ENCODE peak calls at places on chromosomes 12 and 14, in seven cellular contexts. U is PC-3; D is sigmoid colon; M is astrocyte of the spinal cord; I is AG10803; T is Jurkat, Clone E6-1; Q is colonic mucosa. Y is an unnamed sample.

GRCh38 chr12:107318804-107319535 is 225.6 kb upstream of the CRY1 start:
- DNase-seq in U (peak), D (no peak), M (peak), I (peak), T (no peak), Q (no peak), Y (no peak)

GRCh38 chr14:31270196-31270772 is 62.7 kb upstream of the HECTD1 start:
- DNase-seq in U (no peak), D (no peak), M (no peak), I (no peak), T (no peak), Q (peak), Y (no peak)

GRCh38 chr14:22555573-22556011 is 33.4 kb downstream of the DAD1 start:
- DNase-seq in U (peak), D (no peak), M (no peak), I (no peak), T (peak), Q (no peak), Y (no peak)

GRCh38 chr12:102965281-102966155 is 8.0 kb downstream of the ASCL1 start:
- DNase-seq in U (no peak), D (no peak), M (no peak), I (no peak), T (no peak), Q (no peak), Y (no peak)

GRCh38 chr14:105576525-105577088 is 50.2 kb downstream of the TMEM121 start:
- DNase-seq in U (no peak), D (no peak), M (no peak), I (no peak), T (no peak), Q (no peak), Y (no peak)

GRCh38 chr14:64788706-64789105 is 84.5 kb downstream of the PLEKHG3 start:
- DNase-seq in U (peak), D (no peak), M (peak), I (peak), T (no peak), Q (no peak), Y (no peak)

GRCh38 chr14:94451826-94452225 is 774 bp downstream of the SERPINA11 start:
- DNase-seq in U (no peak), D (no peak), M (no peak), I (no peak), T (no peak), Q (no peak), Y (no peak)

GRCh38 chr14:92986254-92987147 is 63.6 kb downstream of the CHGA start:
- DNase-seq in U (peak), D (peak), M (peak), I (peak), T (no peak), Q (no peak), Y (no peak)

GRCh38 chr14:56694609-56695008 is 115.0 kb downstream of the TMEM260 start:
- DNase-seq in U (no peak), D (no peak), M (no peak), I (no peak), T (no peak), Q (no peak), Y (no peak)

GRCh38 chr12:94263905-94264655 is 115.7 kb downstream of the PLXNC1 start:
- DNase-seq in U (no peak), D (no peak), M (peak), I (peak), T (no peak), Q (no peak), Y (no peak)

GRCh38 chr12:6378709-6379427 is 3.5 kb upstream of the SCNN1A start:
- DNase-seq in U (no peak), D (peak), M (no peak), I (no peak), T (no peak), Q (peak), Y (no peak)

GRCh38 chr12:101328917-101329316 is 49.0 kb downstream of the UTP20 start:
- DNase-seq in U (no peak), D (no peak), M (no peak), I (no peak), T (no peak), Q (no peak), Y (no peak)

GRCh38 chr12:118055144-118055557 is 5.8 kb downstream of the WSB2 start:
- DNase-seq in U (peak), D (no peak), M (peak), I (no peak), T (peak), Q (peak), Y (peak)

GRCh38 chr12:105562727-105563072 is 232.2 kb downstream of the C12orf75 start:
- DNase-seq in U (no peak), D (no peak), M (no peak), I (no peak), T (no peak), Q (peak), Y (no peak)

GRCh38 chr14:54567634-54568561 is 970 bp downstream of the SAMD4A start:
- DNase-seq in U (peak), D (peak), M (peak), I (peak), T (no peak), Q (peak), Y (peak)

GRCh38 chr14:65922166-65922565 is 509.6 kb downstream of the FUT8 start:
- DNase-seq in U (no peak), D (no peak), M (no peak), I (peak), T (no peak), Q (no peak), Y (no peak)

GRCh38 chr12:22275847-22276246 is 58.7 kb downstream of the ST8SIA1 start:
- DNase-seq in U (peak), D (peak), M (peak), I (peak), T (no peak), Q (peak), Y (no peak)

GRCh38 chr12:5294274-5294673 is 137.6 kb upstream of the NTF3 start:
- DNase-seq in U (no peak), D (no peak), M (no peak), I (no peak), T (no peak), Q (no peak), Y (no peak)

GRCh38 chr12:99455350-99456037 is 192.1 kb upstream of the GARIN6 start:
- DNase-seq in U (peak), D (no peak), M (peak), I (peak), T (no peak), Q (no peak), Y (no peak)

GRCh38 chr12:76964784-76965571 is 86.2 kb upstream of the CSRP2 start:
- DNase-seq in U (no peak), D (no peak), M (no peak), I (no peak), T (no peak), Q (no peak), Y (no peak)

GRCh38 chr14:74401504-74402241 is 24.3 kb downstream of the SYNDIG1L start:
- DNase-seq in U (no peak), D (no peak), M (no peak), I (no peak), T (peak), Q (peak), Y (peak)

GRCh38 chr12:51891843-51892242 is 3.9 kb downstream of the ANKRD33 start:
- DNase-seq in U (peak), D (no peak), M (no peak), I (peak), T (no peak), Q (no peak), Y (no peak)

GRCh38 chr12:132009336-132009859 is 59.7 kb downstream of the EP400 start:
- DNase-seq in U (no peak), D (no peak), M (no peak), I (no peak), T (no peak), Q (no peak), Y (no peak)

GRCh38 chr12:87848248-87848868 is 180.8 kb downstream of the C12orf50 start:
- DNase-seq in U (peak), D (no peak), M (peak), I (peak), T (peak), Q (peak), Y (no peak)

GRCh38 chr12:90940872-90941499 is 14.0 kb downstream of the CCER1 start:
- DNase-seq in U (peak), D (no peak), M (peak), I (peak), T (peak), Q (no peak), Y (no peak)

GRCh38 chr12:128612150-128612850 is 211.5 kb downstream of the SLC15A4 start:
- DNase-seq in U (no peak), D (no peak), M (peak), I (no peak), T (no peak), Q (no peak), Y (no peak)

GRCh38 chr12:11695321-11695720 is 45.8 kb downstream of the ETV6 start:
- DNase-seq in U (no peak), D (peak), M (peak), I (peak), T (no peak), Q (no peak), Y (no peak)

GRCh38 chr14:54669759-54670630 is 103.1 kb downstream of the SAMD4A start:
- DNase-seq in U (peak), D (peak), M (peak), I (peak), T (no peak), Q (no peak), Y (no peak)

GRCh38 chr12:45674583-45674982 is 54.9 kb upstream of the ARID2 start:
- DNase-seq in U (peak), D (peak), M (peak), I (peak), T (no peak), Q (no peak), Y (no peak)

GRCh38 chr12:41064411-41064810 is 123.7 kb upstream of the PDZRN4 start:
- DNase-seq in U (no peak), D (no peak), M (no peak), I (no peak), T (no peak), Q (no peak), Y (no peak)

GRCh38 chr12:123991402-123991951 is 18.5 kb downstream of the ZNF664 start:
- DNase-seq in U (no peak), D (no peak), M (no peak), I (peak), T (no peak), Q (no peak), Y (no peak)

GRCh38 chr12:93167841-93168492 is 209.8 kb upstream of the NUDT4 start:
- DNase-seq in U (peak), D (no peak), M (peak), I (no peak), T (no peak), Q (peak), Y (no peak)

GRCh38 chr12:104966677-104967076 is 8.6 kb upstream of the SLC41A2 start:
- DNase-seq in U (no peak), D (no peak), M (no peak), I (no peak), T (no peak), Q (no peak), Y (no peak)

GRCh38 chr12:103680591-103681065 is 93.6 kb downstream of the STAB2 start:
- DNase-seq in U (no peak), D (no peak), M (no peak), I (no peak), T (no peak), Q (peak), Y (no peak)

GRCh38 chr14:37056473-37056872 is 115.9 kb downstream of the SLC25A21 start:
- DNase-seq in U (peak), D (no peak), M (peak), I (peak), T (no peak), Q (no peak), Y (no peak)

GRCh38 chr12:54230555-54230954 is 41.8 kb upstream of the SMUG1 start:
- DNase-seq in U (no peak), D (no peak), M (no peak), I (no peak), T (no peak), Q (no peak), Y (no peak)

GRCh38 chr12:54228471-54228870 is 39.7 kb upstream of the SMUG1 start:
- DNase-seq in U (no peak), D (no peak), M (no peak), I (no peak), T (no peak), Q (no peak), Y (no peak)

GRCh38 chr12:54231236-54231635 is 42.5 kb upstream of the SMUG1 start:
- DNase-seq in U (no peak), D (no peak), M (no peak), I (no peak), T (no peak), Q (no peak), Y (no peak)

GRCh38 chr12:54227376-54227775 is 38.6 kb upstream of the SMUG1 start:
- DNase-seq in U (no peak), D (no peak), M (no peak), I (no peak), T (no peak), Q (no peak), Y (no peak)

GRCh38 chr12:54229624-54230212 is 40.9 kb upstream of the SMUG1 start:
- DNase-seq in U (peak), D (peak), M (peak), I (peak), T (no peak), Q (no peak), Y (no peak)
- H3K4me3 ChIP-seq in U (no peak), D (no peak), M (no peak), I (no peak), T (no peak), Q (no peak), Y (no peak)

GRCh38 chr14:100673085-100673806 is 53.4 kb upstream of the DLK1 start:
- DNase-seq in U (peak), D (no peak), M (no peak), I (no peak), T (no peak), Q (peak), Y (no peak)
- H3K4me3 ChIP-seq in U (no peak), D (no peak), M (no peak), I (no peak), T (no peak), Q (no peak), Y (no peak)

GRCh38 chr12:40012709-40013108 is 93.2 kb downstream of the SLC2A13 start:
- DNase-seq in U (no peak), D (no peak), M (no peak), I (no peak), T (no peak), Q (no peak), Y (no peak)

GRCh38 chr12:40013847-40014246 is 92.0 kb downstream of the SLC2A13 start:
- DNase-seq in U (no peak), D (no peak), M (no peak), I (no peak), T (no peak), Q (no peak), Y (no peak)

GRCh38 chr12:40010899-40011774 is 94.7 kb downstream of the SLC2A13 start:
- DNase-seq in U (peak), D (peak), M (peak), I (peak), T (peak), Q (peak), Y (peak)

GRCh38 chr12:40013292-40013691 is 92.6 kb downstream of the SLC2A13 start:
- DNase-seq in U (no peak), D (no peak), M (no peak), I (no peak), T (no peak), Q (no peak), Y (no peak)

DNA sequence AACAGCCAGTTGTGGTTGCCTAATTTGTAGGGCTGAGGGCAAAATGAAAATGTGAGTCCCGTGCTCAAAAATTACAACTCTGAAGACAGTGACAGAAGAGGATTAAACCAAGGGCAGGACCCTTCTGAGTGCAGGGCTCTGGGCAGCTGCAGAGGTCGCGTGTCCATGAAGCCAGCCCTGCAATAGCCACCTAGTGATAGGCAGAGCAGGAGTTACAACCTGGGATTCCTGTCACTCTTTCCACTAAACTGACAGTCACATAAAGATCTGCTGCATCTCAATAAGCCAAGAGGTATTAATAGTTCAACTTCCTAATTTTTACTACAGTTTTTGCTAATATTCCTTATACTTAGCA is 94.1 kb downstream of the SLC2A13 start:
- DNase-seq in U (no peak), D (no peak), M (no peak), I (no peak), T (no peak), Q (no peak), Y (no peak)
- H3K4me3 ChIP-seq in U (no peak), D (no peak), M (no peak), I (peak), T (no peak), Q (no peak), Y (peak)

GRCh38 chr12:24560192-24560591 is 388.7 kb downstream of the BCAT1 start:
- DNase-seq in U (no peak), D (no peak), M (peak), I (no peak), T (no peak), Q (no peak), Y (no peak)
- H3K4me3 ChIP-seq in U (no peak), D (peak), M (no peak), I (no peak), T (no peak), Q (no peak), Y (no peak)

GRCh38 chr12:122870163-122870842 is 25.6 kb downstream of the VPS37B start:
- DNase-seq in U (no peak), D (peak), M (no peak), I (no peak), T (no peak), Q (no peak), Y (no peak)

GRCh38 chr12:122869207-122869973 is 26.5 kb downstream of the VPS37B start:
- DNase-seq in U (no peak), D (peak), M (no peak), I (no peak), T (no peak), Q (no peak), Y (no peak)

GRCh38 chr12:122872815-122873361 is 23.0 kb downstream of the VPS37B start:
- DNase-seq in U (no peak), D (peak), M (no peak), I (no peak), T (no peak), Q (no peak), Y (no peak)

GRCh38 chr12:122871851-122872785 is 23.8 kb downstream of the VPS37B start:
- DNase-seq in U (peak), D (peak), M (peak), I (peak), T (no peak), Q (peak), Y (no peak)

DNA sequence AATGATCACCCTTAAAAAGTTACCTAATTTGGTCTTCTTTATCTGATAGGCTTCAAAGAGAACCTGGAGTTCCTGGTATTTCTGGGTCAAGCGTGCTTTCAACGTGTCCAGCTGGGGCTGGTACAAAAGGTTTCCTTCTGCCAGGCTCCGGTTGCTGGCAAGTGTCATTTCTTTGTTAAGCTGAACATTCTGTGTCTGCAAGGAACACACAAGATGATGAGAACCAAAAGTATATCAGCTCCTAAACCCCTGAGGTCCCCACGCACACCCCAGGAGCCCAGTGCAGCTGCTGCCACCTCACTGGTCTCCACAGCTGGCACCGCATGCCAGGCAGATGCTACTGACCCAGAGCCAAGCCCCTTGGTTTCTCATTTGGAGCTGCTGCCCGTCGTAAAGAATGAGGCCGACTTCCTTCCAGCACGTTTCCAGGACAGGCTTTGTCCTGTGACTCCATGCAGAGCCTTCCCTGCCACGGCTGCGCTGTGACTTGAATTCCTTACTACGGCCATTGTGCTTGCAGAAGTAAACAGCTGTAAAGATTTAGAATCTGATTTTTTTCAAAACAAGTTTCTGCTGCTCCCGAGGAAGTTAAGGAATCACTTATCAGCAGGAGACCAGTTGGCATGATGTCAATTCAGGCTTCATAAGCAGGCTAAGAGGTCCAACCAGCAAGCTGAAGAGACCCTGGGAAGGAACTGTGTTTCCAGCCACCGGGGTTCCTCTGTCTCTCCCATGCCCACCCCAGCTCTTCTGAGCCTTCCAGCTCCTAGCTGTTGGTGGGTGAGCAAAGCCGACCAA is 24.9 kb downstream of the VPS37B start:
- DNase-seq in U (no peak), D (peak), M (peak), I (peak), T (no peak), Q (no peak), Y (no peak)
- H3K4me3 ChIP-seq in U (no peak), D (peak), M (peak), I (peak), T (no peak), Q (peak), Y (peak)

GRCh38 chr12:1934068-1934467 is 15.6 kb upstream of the CACNA2D4 start:
- DNase-seq in U (no peak), D (no peak), M (no peak), I (no peak), T (no peak), Q (no peak), Y (no peak)
- H3K4me3 ChIP-seq in U (no peak), D (no peak), M (no peak), I (no peak), T (no peak), Q (no peak), Y (no peak)

GRCh38 chr12:50598321-50598862 is 93.6 kb downstream of the DIP2B start:
- DNase-seq in U (no peak), D (no peak), M (peak), I (peak), T (no peak), Q (no peak), Y (no peak)
- H3K4me3 ChIP-seq in U (no peak), D (no peak), M (no peak), I (no peak), T (no peak), Q (no peak), Y (no peak)

GRCh38 chr14:50531595-50532501 is 521 bp downstream of the MAP4K5 start:
- DNase-seq in U (peak), D (peak), M (peak), I (peak), T (no peak), Q (peak), Y (peak)

GRCh38 chr14:50532502-50533313 is at the start of gene MAP4K5:
- DNase-seq in U (peak), D (peak), M (peak), I (peak), T (peak), Q (peak), Y (peak)

GRCh38 chr14:50534998-50535397 is 2.6 kb upstream of the MAP4K5 start:
- DNase-seq in U (no peak), D (no peak), M (no peak), I (no peak), T (no peak), Q (no peak), Y (no peak)

GRCh38 chr14:50533806-50534205 is 1.4 kb upstream of the MAP4K5 start:
- DNase-seq in U (peak), D (no peak), M (peak), I (peak), T (no peak), Q (no peak), Y (no peak)

GRCh38 chr14:50533314-50533705 is 941 bp upstream of the MAP4K5 start:
- DNase-seq in U (no peak), D (no peak), M (no peak), I (no peak), T (no peak), Q (no peak), Y (no peak)
- H3K4me3 ChIP-seq in U (peak), D (peak), M (no peak), I (no peak), T (peak), Q (peak), Y (peak)